ENCODE peak calls at places on chromosomes 7 and 10, in eight cellular contexts. V is naive thymus-derived CD4-positive, alpha-beta T cell; D is H9; O is AG04450; F is body of pancreas; Y is Panc1; P is hepatocyte; U is mammary epithelial cell. B is an unnamed sample.

GRCh38 chr10:1209355-1209979 is 153.3 kb downstream of the WDR37 start:
- DNase-seq in V (no peak), D (peak; percentile 8), O (no peak), F (no peak), Y (no peak), P (no peak), U (no peak), B (no peak)

GRCh38 chr7:151115121-151115835 is 29.0 kb downstream of the AGAP3 start:
- DNase-seq in V (peak; percentile 62), D (no peak), O (no peak), F (no peak), Y (no peak), P (peak; percentile 72), U (peak; percentile 26), B (no peak)

GRCh38 chr10:16519908-16520861 is 1.5 kb downstream of the C1QL3 start:
- DNase-seq in V (no peak), D (peak; percentile 38), O (no peak), F (no peak), Y (no peak), P (peak; percentile 8), U (no peak), B (no peak)

GRCh38 chr10:113532724-113533123 is 20.1 kb upstream of the HABP2 start:
- DNase-seq in V (no peak), D (no peak), O (no peak), F (no peak), Y (no peak), P (no peak), U (no peak), B (no peak)

GRCh38 chr10:44384601-44385422 is at the start of gene CXCL12:
- DNase-seq in V (peak; percentile 19), D (peak; percentile 78), O (no peak), F (peak; percentile 57), Y (no peak), P (peak; percentile 44), U (peak; percentile 21), B (no peak)

GRCh38 chr7:5384618-5385017 is 39.0 kb downstream of the TNRC18 start:
- DNase-seq in V (no peak), D (no peak), O (no peak), F (no peak), Y (no peak), P (no peak), U (no peak), B (no peak)

GRCh38 chr7:30396379-30396778 is 82.2 kb downstream of the NOD1 start:
- DNase-seq in V (no peak), D (no peak), O (no peak), F (no peak), Y (no peak), P (no peak), U (no peak), B (no peak)

GRCh38 chr10:11014671-11015141 is 3.0 kb upstream of the CELF2 start:
- DNase-seq in V (no peak), D (no peak), O (no peak), F (no peak), Y (no peak), P (no peak), U (no peak), B (no peak)

GRCh38 chr10:121975295-121976086 is 474 bp upstream of the NSMCE4A start:
- DNase-seq in V (no peak), D (peak; percentile 83), O (no peak), F (no peak), Y (no peak), P (no peak), U (no peak), B (no peak)

GRCh38 chr10:104612577-104613205 is 28.4 kb upstream of the SORCS3 start:
- DNase-seq in V (no peak), D (no peak), O (no peak), F (no peak), Y (no peak), P (no peak), U (no peak), B (no peak)

GRCh38 chr10:35467186-35467585 is 130.9 kb downstream of the CCNY start:
- DNase-seq in V (no peak), D (no peak), O (no peak), F (no peak), Y (no peak), P (no peak), U (no peak), B (no peak)

GRCh38 chr10:32957341-32958084 is 517 bp downstream of the ITGB1 start:
- DNase-seq in V (peak; percentile 67), D (peak; percentile 66), O (no peak), F (peak; percentile 66), Y (no peak), P (peak; percentile 77), U (peak; percentile 58), B (no peak)

GRCh38 chr7:77393261-77393660 is 22.9 kb downstream of the GSAP start:
- DNase-seq in V (peak; percentile 33), D (no peak), O (no peak), F (no peak), Y (peak; percentile 36), P (no peak), U (peak; percentile 100), B (no peak)

GRCh38 chr7:131500357-131500756 is 56.1 kb downstream of the PODXL start:
- DNase-seq in V (no peak), D (no peak), O (no peak), F (no peak), Y (no peak), P (no peak), U (no peak), B (no peak)
- H3K9me3 ChIP-seq in V (no peaks in the 10 kb centered on the region), D (no peaks in the 10 kb centered on the region), O (no peaks in the 10 kb centered on the region), F (no peaks in the 10 kb centered on the region), Y (no peaks in the 10 kb centered on the region), P (no peaks in the 10 kb centered on the region), U (no peaks in the 10 kb centered on the region), B (no peaks in the 10 kb centered on the region)

GRCh38 chr7:139047970-139048369 is 12.1 kb upstream of the ZC3HAV1L start:
- DNase-seq in V (no peak), D (no peak), O (no peak), F (no peak), Y (no peak), P (no peak), U (no peak), B (no peak)

GRCh38 chr7:139041378-139042053 is 5.7 kb upstream of the ZC3HAV1L start:
- DNase-seq in V (no peak), D (no peak), O (no peak), F (no peak), Y (no peak), P (no peak), U (no peak), B (no peak)

GRCh38 chr7:139044813-139045794 is 9.3 kb upstream of the ZC3HAV1L start:
- DNase-seq in V (no peak), D (no peak), O (no peak), F (no peak), Y (no peak), P (no peak), U (no peak), B (no peak)

GRCh38 chr7:139043823-139044812 is 8.3 kb upstream of the ZC3HAV1L start:
- DNase-seq in V (peak; percentile 71), D (no peak), O (peak; percentile 8), F (no peak), Y (no peak), P (no peak), U (peak; percentile 9), B (peak; percentile 36)

GRCh38 chr7:139046143-139046542 is 10.3 kb upstream of the ZC3HAV1L start:
- DNase-seq in V (no peak), D (no peak), O (no peak), F (no peak), Y (no peak), P (no peak), U (no peak), B (no peak)
- H3K9me3 ChIP-seq in V (no peaks in the 10 kb centered on the region), D (no peaks in the 10 kb centered on the region), O (no peaks in the 10 kb centered on the region), F (no peaks in the 10 kb centered on the region), Y (no peaks in the 10 kb centered on the region), P (no peaks in the 10 kb centered on the region), U (no peaks in the 10 kb centered on the region), B (no peaks in the 10 kb centered on the region)

DNA sequence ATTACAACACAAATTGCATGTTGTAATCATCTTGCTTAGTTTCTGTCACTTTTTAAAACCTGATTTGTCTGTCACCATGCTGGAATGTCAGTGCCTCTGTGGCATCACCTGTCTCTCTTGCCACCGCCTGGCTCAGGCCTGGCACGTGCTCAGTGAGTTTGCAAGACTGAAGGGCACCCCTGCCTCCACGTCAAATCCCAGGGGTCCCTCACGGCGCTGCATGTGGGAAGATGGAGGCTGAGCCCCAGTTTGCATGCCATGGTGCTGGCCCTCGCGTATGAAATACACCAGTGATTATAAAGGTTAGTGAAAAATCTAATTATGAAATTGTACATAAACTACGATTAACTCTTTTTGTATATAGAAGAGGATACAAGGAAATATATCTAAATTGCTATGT is 51.9 kb upstream of the VIPR2 start:
- DNase-seq in V (no peak), D (no peak), O (no peak), F (no peak), Y (no peak), P (no peak), U (no peak), B (no peak)
- H3K9me3 ChIP-seq in V (no peaks in the 10 kb centered on the region), D (no peaks in the 10 kb centered on the region), O (peaks cover 46% of the 10 kb centered on the region), F (no peaks in the 10 kb centered on the region), Y (no peaks in the 10 kb centered on the region), P (no peaks in the 10 kb centered on the region), U (peaks cover 6% of the 10 kb centered on the region), B (no peaks in the 10 kb centered on the region)

GRCh38 chr10:130551676-130552075 is 415.5 kb downstream of the GLRX3 start:
- DNase-seq in V (no peak), D (peak; percentile 18), O (no peak), F (no peak), Y (no peak), P (no peak), U (no peak), B (no peak)
- H3K9me3 ChIP-seq in V (no peaks in the 10 kb centered on the region), D (no peaks in the 10 kb centered on the region), O (peaks cover 75% of the 10 kb centered on the region), F (no peaks in the 10 kb centered on the region), Y (no peaks in the 10 kb centered on the region), P (no peaks in the 10 kb centered on the region), U (peaks cover 37% of the 10 kb centered on the region), B (no peaks in the 10 kb centered on the region)

GRCh38 chr7:149509774-149510173 is 12.2 kb upstream of the ZNF746 start:
- DNase-seq in V (no peak), D (no peak), O (no peak), F (no peak), Y (no peak), P (no peak), U (no peak), B (no peak)

GRCh38 chr7:149505551-149505950 is 7.9 kb upstream of the ZNF746 start:
- DNase-seq in V (no peak), D (no peak), O (no peak), F (no peak), Y (no peak), P (no peak), U (no peak), B (no peak)

GRCh38 chr7:149510248-149510647 is 12.6 kb upstream of the ZNF746 start:
- DNase-seq in V (no peak), D (no peak), O (no peak), F (no peak), Y (no peak), P (no peak), U (no peak), B (no peak)
- H3K9me3 ChIP-seq in V (peaks cover 23% of the 10 kb centered on the region), D (no peaks in the 10 kb centered on the region), O (peaks cover 3% of the 10 kb centered on the region), F (peaks cover 6% of the 10 kb centered on the region), Y (peaks cover 10% of the 10 kb centered on the region), P (peaks cover 14% of the 10 kb centered on the region), U (no peaks in the 10 kb centered on the region), B (peaks cover 9% of the 10 kb centered on the region)